ENCODE peak calls at places on chromosomes 11 and 22, in ten cellular contexts. H, T, O, D, Z, U, B, R, M and N are unnamed samples. For H3K4me1, the result is how much of the 10 kb centered on the place peaks cover.

GRCh38 chr11:108891909-108892511 is 227.1 kb downstream of the DDX10 start:
- DNase-seq in H (no peak), T (no peak), O (no peak), D (no peak), Z (no peak), U (no peak), B (no peak), R (no peak), M (no peak), N (no peak)

GRCh38 chr22:21094911-21095772 is 49.4 kb downstream of the LRRC74B start:
- DNase-seq in H (no peak), T (no peak), O (no peak), D (no peak), Z (no peak), U (no peak), B (no peak), R (no peak), M (no peak), N (no peak)

GRCh38 chr11:96000064-96000463 is 76.2 kb upstream of the MTMR2 start:
- DNase-seq in H (no peak), T (no peak), O (no peak), D (no peak), Z (no peak), U (no peak), B (no peak), R (no peak), M (no peak), N (no peak)

GRCh38 chr11:105524286-105524685 is 85.6 kb upstream of the GRIA4 start:
- DNase-seq in H (peak), T (no peak), O (no peak), D (peak), Z (no peak), U (no peak), B (no peak), R (no peak), M (no peak), N (no peak)

GRCh38 chr22:41976070-41976901 is 7.0 kb downstream of the SEPTIN3 start:
- DNase-seq in H (peak), T (peak), O (no peak), D (peak), Z (peak), U (peak), B (peak), R (no peak), M (no peak), N (no peak)

GRCh38 chr11:120131941-120132644 is 5.8 kb downstream of the TRIM29 start:
- DNase-seq in H (no peak), T (peak), O (peak), D (no peak), Z (peak), U (no peak), B (no peak), R (no peak), M (no peak), N (no peak)

GRCh38 chr22:36258750-36259619 is 6.1 kb downstream of the APOL1 start:
- DNase-seq in H (peak), T (no peak), O (peak), D (peak), Z (no peak), U (no peak), B (no peak), R (peak), M (no peak), N (no peak)

GRCh38 chr11:102010776-102011500 is 36.3 kb upstream of the CFAP300 start:
- DNase-seq in H (peak), T (no peak), O (peak), D (peak), Z (no peak), U (no peak), B (no peak), R (peak), M (no peak), N (no peak)

GRCh38 chr11:105861225-105861624 is 160.8 kb downstream of the MSANTD4 start:
- DNase-seq in H (no peak), T (no peak), O (no peak), D (no peak), Z (no peak), U (no peak), B (no peak), R (no peak), M (no peak), N (no peak)

GRCh38 chr22:17954860-17955587 is 69.3 kb downstream of the MICAL3 start:
- DNase-seq in H (no peak), T (no peak), O (no peak), D (no peak), Z (peak), U (no peak), B (no peak), R (no peak), M (no peak), N (no peak)

GRCh38 chr11:44854146-44854545 is 96.5 kb downstream of the TP53I11 start:
- DNase-seq in H (no peak), T (peak), O (no peak), D (no peak), Z (no peak), U (no peak), B (no peak), R (no peak), M (no peak), N (no peak)

GRCh38 chr11:120801801-120802689 is 221.9 kb upstream of the TBCEL start:
- DNase-seq in H (peak), T (peak), O (no peak), D (peak), Z (peak), U (peak), B (peak), R (peak), M (no peak), N (no peak)

GRCh38 chr11:84909740-84910139 is 717.4 kb downstream of the DLG2 start:
- DNase-seq in H (peak), T (no peak), O (no peak), D (peak), Z (no peak), U (no peak), B (no peak), R (no peak), M (no peak), N (no peak)

GRCh38 chr22:50723991-50724390 is 14.0 kb upstream of the ACR start:
- DNase-seq in H (no peak), T (no peak), O (no peak), D (no peak), Z (no peak), U (no peak), B (no peak), R (no peak), M (no peak), N (no peak)

GRCh38 chr22:50605349-50606074 is 4.9 kb downstream of the MAPK8IP2 start:
- DNase-seq in H (no peak), T (no peak), O (no peak), D (no peak), Z (no peak), U (no peak), B (no peak), R (no peak), M (no peak), N (no peak)

GRCh38 chr22:47055921-47056320 is 293.5 kb downstream of the TBC1D22A start:
- DNase-seq in H (no peak), T (peak), O (peak), D (no peak), Z (peak), U (no peak), B (no peak), R (no peak), M (no peak), N (no peak)

GRCh38 chr11:18012314-18012905 is 437 bp downstream of the SERGEF start:
- DNase-seq in H (no peak), T (peak), O (no peak), D (peak), Z (no peak), U (no peak), B (no peak), R (no peak), M (no peak), N (no peak)

GRCh38 chr11:821513-822371 is 3.0 kb downstream of the PNPLA2 start:
- DNase-seq in H (no peak), T (peak), O (no peak), D (no peak), Z (peak), U (no peak), B (no peak), R (no peak), M (no peak), N (no peak)

GRCh38 chr11:78688460-78688859 is 113.8 kb upstream of the NARS2 start:
- DNase-seq in H (no peak), T (no peak), O (no peak), D (no peak), Z (no peak), U (no peak), B (no peak), R (no peak), M (no peak), N (no peak)

GRCh38 chr11:2412323-2412722 is 11.8 kb downstream of the TSSC4 start:
- DNase-seq in H (no peak), T (no peak), O (no peak), D (no peak), Z (no peak), U (no peak), B (no peak), R (no peak), M (no peak), N (no peak)

GRCh38 chr22:49960967-49961600 is 512 bp downstream of the PIM3 start:
- DNase-seq in H (peak), T (peak), O (peak), D (no peak), Z (peak), U (no peak), B (no peak), R (no peak), M (no peak), N (no peak)

GRCh38 chr22:22959147-22959827 is 71.7 kb downstream of the IGLL5 start:
- DNase-seq in H (peak), T (peak), O (peak), D (peak), Z (peak), U (peak), B (peak), R (peak), M (peak), N (no peak)

GRCh38 chr11:1218256-1218787 is 4.5 kb upstream of the MUC5B start:
- DNase-seq in H (no peak), T (no peak), O (no peak), D (no peak), Z (peak), U (no peak), B (no peak), R (no peak), M (no peak), N (no peak)

GRCh38 chr11:8672346-8672745 is 10.1 kb downstream of the TRIM66 start:
- DNase-seq in H (no peak), T (no peak), O (no peak), D (no peak), Z (no peak), U (no peak), B (no peak), R (no peak), M (no peak), N (no peak)

GRCh38 chr11:44729065-44729464 is 2.3 kb downstream of the TSPAN18 start:
- DNase-seq in H (peak), T (no peak), O (no peak), D (no peak), Z (no peak), U (no peak), B (no peak), R (no peak), M (no peak), N (no peak)

GRCh38 chr22:24683671-24684070 is 80.7 kb downstream of the GGT1 start:
- DNase-seq in H (no peak), T (no peak), O (no peak), D (no peak), Z (no peak), U (no peak), B (no peak), R (no peak), M (no peak), N (no peak)

GRCh38 chr11:44885919-44886318 is 64.8 kb downstream of the TP53I11 start:
- DNase-seq in H (no peak), T (no peak), O (no peak), D (no peak), Z (no peak), U (no peak), B (no peak), R (no peak), M (no peak), N (no peak)

GRCh38 chr22:36010090-36010489 is 18.5 kb downstream of the RBFOX2 start:
- DNase-seq in H (peak), T (peak), O (no peak), D (no peak), Z (peak), U (no peak), B (no peak), R (no peak), M (no peak), N (no peak)

GRCh38 chr11:62400760-62401159 is 18.1 kb upstream of the SCGB1A1 start:
- DNase-seq in H (no peak), T (peak), O (peak), D (no peak), Z (peak), U (no peak), B (no peak), R (no peak), M (no peak), N (no peak)

GRCh38 chr11:74672956-74673895 is 58.0 kb downstream of the CHRDL2 start:
- DNase-seq in H (no peak), T (peak), O (peak), D (no peak), Z (peak), U (no peak), B (no peak), R (no peak), M (no peak), N (no peak)

GRCh38 chr11:34213366-34213765 is 107.9 kb downstream of the NAT10 start:
- DNase-seq in H (no peak), T (no peak), O (no peak), D (no peak), Z (no peak), U (no peak), B (no peak), R (no peak), M (no peak), N (no peak)

GRCh38 chr11:70861534-70861933 is 390.8 kb downstream of the SHANK2 start:
- DNase-seq in H (peak), T (no peak), O (no peak), D (no peak), Z (no peak), U (no peak), B (no peak), R (no peak), M (no peak), N (no peak)

GRCh38 chr22:19871845-19872778 is 17.4 kb upstream of the GNB1L start:
- DNase-seq in H (no peak), T (peak), O (peak), D (peak), Z (peak), U (no peak), B (no peak), R (no peak), M (no peak), N (no peak)

GRCh38 chr11:132704796-132705375 is 827.4 kb downstream of the OPCML start:
- DNase-seq in H (no peak), T (peak), O (no peak), D (no peak), Z (no peak), U (no peak), B (no peak), R (no peak), M (no peak), N (no peak)

GRCh38 chr11:20353829-20354434 is 9.6 kb upstream of the HTATIP2 start:
- DNase-seq in H (peak), T (peak), O (no peak), D (peak), Z (no peak), U (no peak), B (no peak), R (no peak), M (no peak), N (no peak)

GRCh38 chr22:47569389-47570299 is 807.2 kb downstream of the TBC1D22A start:
- DNase-seq in H (no peak), T (no peak), O (no peak), D (no peak), Z (no peak), U (no peak), B (no peak), R (no peak), M (no peak), N (no peak)

GRCh38 chr11:11864803-11865202 is 23.0 kb downstream of the USP47 start:
- DNase-seq in H (no peak), T (no peak), O (no peak), D (no peak), Z (no peak), U (no peak), B (no peak), R (no peak), M (no peak), N (no peak)

DNA sequence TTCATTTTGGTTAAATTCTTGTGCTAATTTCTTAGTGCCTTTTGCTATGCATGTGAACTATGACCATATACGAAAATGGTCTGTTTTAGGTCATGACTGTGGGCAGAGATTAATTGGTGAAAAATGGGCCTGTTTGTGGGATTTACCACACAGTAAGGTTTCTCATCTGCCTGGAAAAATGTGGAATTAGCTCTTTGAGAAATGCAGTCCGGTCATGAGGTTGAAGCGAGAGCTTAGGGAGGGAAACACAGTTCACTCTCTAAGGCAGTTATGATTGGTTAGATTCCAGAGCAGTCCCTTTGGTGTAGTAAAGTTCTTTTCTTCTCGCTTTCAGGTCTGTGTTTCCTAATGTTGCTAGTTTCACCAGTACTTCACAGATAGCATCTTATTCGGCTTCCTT is 1.2 kb upstream of the PDE3B start:
- DNase-seq in H (no peak), T (no peak), O (no peak), D (no peak), Z (no peak), U (no peak), B (no peak), R (no peak), M (no peak), N (no peak)
- H3K4me3 ChIP-seq in H (peak), T (no peak), O (no peak), D (peak), Z (no peak), U (peak), B (peak), R (no peak), M (no peak), N (peak)

DNA sequence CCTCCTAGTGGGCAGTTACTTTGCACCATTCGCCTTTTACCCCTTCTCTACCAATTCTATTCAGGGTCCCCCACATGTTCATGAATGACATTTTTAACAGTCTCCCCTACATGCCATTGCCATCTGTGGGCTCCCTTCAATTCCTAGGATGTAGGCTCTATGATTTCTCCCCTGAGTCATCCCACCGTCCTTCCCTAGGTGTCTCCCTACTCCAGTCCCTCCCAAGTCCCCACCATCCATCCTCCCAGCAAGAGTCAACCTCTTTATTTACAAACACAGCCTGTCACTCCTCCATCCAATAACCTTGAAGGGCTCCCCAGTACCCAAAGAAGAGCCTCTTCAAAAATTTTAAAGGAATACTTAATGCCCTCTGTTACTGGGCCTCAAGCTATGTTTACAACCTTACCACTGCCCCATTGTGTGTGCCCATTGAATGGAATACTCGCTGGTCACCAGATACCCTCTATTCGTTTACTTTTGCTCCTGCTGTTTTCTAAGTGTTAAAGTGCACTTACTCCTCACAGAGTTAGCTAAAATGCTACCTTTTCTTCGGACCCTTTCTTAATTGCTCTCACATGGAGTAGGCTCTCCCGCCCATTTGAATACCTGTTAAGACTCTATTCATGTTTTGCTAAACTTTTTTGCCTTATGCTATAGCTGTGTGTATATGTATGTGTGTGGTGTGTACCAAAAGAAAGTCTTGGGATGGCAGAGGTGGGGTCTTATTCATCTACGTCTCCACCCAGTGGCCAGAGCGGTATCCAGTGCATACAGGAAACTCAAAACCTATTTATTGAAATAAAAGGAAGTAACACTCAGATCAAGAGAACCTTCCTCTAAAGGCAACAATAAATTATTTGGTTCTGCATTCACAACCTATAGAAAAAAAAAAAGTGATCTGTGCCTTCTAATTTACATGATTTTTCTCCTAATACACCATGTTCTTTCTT is 235.8 kb upstream of the CCDC90B start:
- DNase-seq in H (peak), T (no peak), O (no peak), D (peak), Z (no peak), U (no peak), B (no peak), R (peak), M (no peak), N (no peak)
- H3K4me1 ChIP-seq in H (under half), T (under half), O (under half), D (under half), Z (under half), U (under half), B (under half), R (under half), M (under half), N (under half)

GRCh38 chr11:130000552-130001176 is 2.0 kb downstream of the PRDM10 start:
- DNase-seq in H (no peak), T (no peak), O (no peak), D (no peak), Z (no peak), U (no peak), B (no peak), R (no peak), M (no peak), N (no peak)
- H3K4me3 ChIP-seq in H (peak), T (no peak), O (no peak), D (peak), Z (no peak), U (no peak), B (no peak), R (no peak), M (peak), N (peak)

GRCh38 chr11:76663912-76664440 is 6.6 kb downstream of the LRRC32 start:
- DNase-seq in H (no peak), T (peak), O (no peak), D (no peak), Z (peak), U (no peak), B (no peak), R (no peak), M (no peak), N (no peak)
- H3K4me1 ChIP-seq in H (under half), T (under half), O (under half), D (under half), Z (under half), U (under half), B (under half), R (under half), M (under half), N (under half)

GRCh38 chr11:118015385-118015841 is 29.2 kb downstream of the IL10RA start:
- DNase-seq in H (no peak), T (no peak), O (no peak), D (no peak), Z (no peak), U (no peak), B (no peak), R (no peak), M (no peak), N (no peak)

GRCh38 chr11:118016094-118016493 is 29.9 kb downstream of the IL10RA start:
- DNase-seq in H (no peak), T (no peak), O (no peak), D (no peak), Z (no peak), U (no peak), B (no peak), R (no peak), M (no peak), N (no peak)

GRCh38 chr11:118012083-118012669 is 26.0 kb downstream of the IL10RA start:
- DNase-seq in H (no peak), T (peak), O (peak), D (no peak), Z (no peak), U (no peak), B (no peak), R (no peak), M (no peak), N (no peak)

GRCh38 chr11:118010738-118011461 is 24.7 kb downstream of the IL10RA start:
- DNase-seq in H (no peak), T (no peak), O (peak), D (no peak), Z (no peak), U (no peak), B (no peak), R (no peak), M (peak), N (no peak)

GRCh38 chr11:118014022-118014421 is 27.8 kb downstream of the IL10RA start:
- DNase-seq in H (no peak), T (no peak), O (no peak), D (no peak), Z (no peak), U (no peak), B (no peak), R (no peak), M (no peak), N (no peak)
- H3K4me3 ChIP-seq in H (no peak), T (no peak), O (no peak), D (no peak), Z (no peak), U (no peak), B (no peak), R (no peak), M (no peak), N (no peak)